ENCODE peak calls at places on chromosomes 13 and 19, in four cellular contexts. A is smooth muscle cell of the brain vasculature, I is NCI-H2029 treated with DMSO at 0.1 percent for 48 hours, C is NCI-H1436. U is an unnamed sample.
A peak's percentile ranks its signal among the peaks of the same experiment; 100 is the strongest.

GRCh38 chr19:33950141-33950805 is 153.6 kb downstream of the KCTD15 start:
- DNase-seq in A (no peak), I (no peak), C (no peak), U (no peak)

GRCh38 chr13:109773276-109773675 is 13.1 kb downstream of the IRS2 start:
- DNase-seq in A (no peak), I (no peak), C (no peak), U (no peak)

GRCh38 chr19:30391554-30392551 is 19.7 kb downstream of the ZNF536 start:
- DNase-seq in A (no peak), I (no peak), C (no peak), U (no peak)

GRCh38 chr19:53813996-53814395 is 10.1 kb downstream of the NLRP12 start:
- DNase-seq in A (no peak), I (no peak), C (no peak), U (no peak)

GRCh38 chr13:47397739-47398138 is 500.9 kb upstream of the HTR2A start:
- DNase-seq in A (no peak), I (no peak), C (no peak), U (no peak)

GRCh38 chr13:33937373-33938087 is 119.6 kb downstream of the RFC3 start:
- DNase-seq in A (no peak), I (no peak), C (no peak), U (no peak)

GRCh38 chr19:10646781-10647180 is 7.4 kb upstream of the ILF3 start:
- DNase-seq in A (no peak), I (no peak), C (no peak), U (no peak)

GRCh38 chr13:41547253-41548000 is 90.1 kb downstream of the RGCC start:
- DNase-seq in A (peak; percentile 64), I (no peak), C (no peak), U (no peak)

GRCh38 chr13:33751151-33751550 is 66.8 kb upstream of the RFC3 start:
- DNase-seq in A (no peak), I (no peak), C (no peak), U (no peak)

GRCh38 chr13:50340566-50341287 is 325.5 kb downstream of the KCNRG start:
- DNase-seq in A (no peak), I (no peak), C (no peak), U (no peak)

GRCh38 chr13:101307181-101307701 is 109.1 kb downstream of the NALCN start:
- DNase-seq in A (no peak), I (no peak), C (no peak), U (peak; percentile 47)

GRCh38 chr19:8515317-8515716 is 1.4 kb upstream of the ZNF414 start:
- DNase-seq in A (no peak), I (no peak), C (no peak), U (no peak)

GRCh38 chr13:29339386-29340272 is 255.9 kb downstream of the SLC7A1 start:
- DNase-seq in A (no peak), I (no peak), C (no peak), U (no peak)

GRCh38 chr13:28376604-28377003 is 118.3 kb downstream of the FLT1 start:
- DNase-seq in A (no peak), I (peak; percentile 64), C (no peak), U (no peak)

GRCh38 chr19:53877361-53877766 is 4.6 kb upstream of the PRKCG start:
- DNase-seq in A (no peak), I (no peak), C (no peak), U (no peak)

GRCh38 chr13:23631676-23632622 is 61.7 kb downstream of the TNFRSF19 start:
- DNase-seq in A (no peak), I (no peak), C (no peak), U (no peak)

GRCh38 chr13:33032037-33032625 is 15.9 kb downstream of the KL start:
- DNase-seq in A (no peak), I (no peak), C (no peak), U (no peak)

U was measured in AG09319.